ENCODE peak calls at places on chromosomes 4 and X, in seven cellular contexts. R is colonic mucosa, K is psoas muscle, N is hepatocyte, Z is PC-9, W is NB4, V is upper lobe of right lung. C is an unnamed sample.

GRCh38 chr4:158159054-158159717 is 13.6 kb downstream of the GASK1B start:
- DNase-seq in R (no peak), K (no peak), N (peak), Z (no peak), W (no peak), V (no peak), C (no peak)

GRCh38 chr4:40525811-40526598 is 103.7 kb downstream of the RBM47 start:
- DNase-seq in R (no peak), K (no peak), N (peak), Z (peak), W (no peak), V (no peak), C (no peak)

GRCh38 chrX:67961516-67961915 is 417.7 kb downstream of the AR start:
- DNase-seq in R (no peak), K (no peak), N (no peak), Z (no peak), W (no peak), V (no peak), C (no peak)

GRCh38 chr4:152392079-152392478 is 143.8 kb downstream of the FBXW7 start:
- DNase-seq in R (no peak), K (no peak), N (peak), Z (no peak), W (no peak), V (no peak), C (no peak)

GRCh38 chr4:75844151-75844662 is 58.0 kb downstream of the PPEF2 start:
- DNase-seq in R (no peak), K (no peak), N (peak), Z (peak), W (no peak), V (no peak), C (no peak)

GRCh38 chr4:82799006-82799881 is 648 bp upstream of the SCD5 start:
- DNase-seq in R (no peak), K (no peak), N (no peak), Z (no peak), W (no peak), V (no peak), C (no peak)

GRCh38 chr4:41044165-41044564 is 170.2 kb downstream of the APBB2 start:
- DNase-seq in R (no peak), K (no peak), N (no peak), Z (no peak), W (no peak), V (no peak), C (no peak)

GRCh38 chrX:118271770-118272169 is 74.1 kb upstream of the WDR44 start:
- DNase-seq in R (no peak), K (no peak), N (no peak), Z (no peak), W (no peak), V (no peak), C (no peak)

GRCh38 chr4:40699648-40700047 is 50.1 kb upstream of the NSUN7 start:
- DNase-seq in R (no peak), K (no peak), N (no peak), Z (peak), W (no peak), V (no peak), C (no peak)

GRCh38 chrX:107715331-107716044 is 60.1 kb downstream of the TSC22D3 start:
- DNase-seq in R (no peak), K (peak), N (no peak), Z (no peak), W (peak), V (no peak), C (no peak)

GRCh38 chr4:73707918-73708577 is 32.3 kb upstream of the CXCL8 start:
- DNase-seq in R (peak), K (no peak), N (peak), Z (peak), W (peak), V (peak), C (no peak)

GRCh38 chr4:56742080-56742871 is 61.2 kb upstream of the HOPX start:
- DNase-seq in R (no peak), K (no peak), N (no peak), Z (peak), W (no peak), V (no peak), C (no peak)

GRCh38 chr4:158754385-158755180 is 14.2 kb upstream of the FNIP2 start:
- DNase-seq in R (no peak), K (no peak), N (no peak), Z (no peak), W (no peak), V (no peak), C (no peak)

GRCh38 chr4:112276113-112276512 is 9.6 kb downstream of the TIFA start:
- DNase-seq in R (no peak), K (no peak), N (no peak), Z (no peak), W (no peak), V (no peak), C (no peak)

GRCh38 chrX:40172169-40172979 is 74.6 kb upstream of the BCOR start:
- DNase-seq in R (peak), K (peak), N (peak), Z (no peak), W (peak), V (peak), C (no peak)

GRCh38 chr4:54660145-54660535 is 2.4 kb downstream of the KIT start:
- DNase-seq in R (no peak), K (no peak), N (no peak), Z (no peak), W (no peak), V (no peak), C (no peak)
- H3K4me3 ChIP-seq in R (no peak), K (no peak), N (no peak), Z (no peak), W (no peak), V (peak), C (no peak)

DNA sequence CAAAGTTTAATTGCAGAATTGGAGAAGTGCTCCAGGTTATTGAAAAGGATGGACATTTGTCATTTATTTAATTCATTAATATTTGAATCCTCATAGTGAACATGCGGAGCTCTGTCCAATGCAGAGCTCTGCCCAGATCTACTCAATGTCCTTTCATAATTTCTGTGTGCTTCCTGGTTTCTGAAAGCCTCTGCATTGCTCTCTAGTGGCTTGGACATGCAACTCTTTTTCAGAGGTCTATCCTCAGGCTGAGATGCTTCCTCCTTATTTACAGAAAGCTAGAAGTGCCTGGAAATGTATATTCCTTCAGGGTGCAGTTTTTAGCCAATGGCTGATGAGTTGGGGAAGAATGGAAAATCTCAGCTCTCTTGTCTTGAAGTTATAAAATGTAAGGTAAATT is 786.1 kb upstream of the AADAT start:
- DNase-seq in R (no peak), K (no peak), N (peak), Z (no peak), W (peak), V (no peak), C (no peak)
- TF ChIP-seq CTCF in R (no peak), K (no peak), N (peak), Z (no peak), W (peak), V (no peak), C (no peak)

GRCh38 chrX:140503230-140503585 is 1.7 kb downstream of the SOX3 start:
- DNase-seq in R (no peak), K (no peak), N (no peak), Z (no peak), W (no peak), V (no peak), C (no peak)

GRCh38 chrX:140502491-140503229 is 2.2 kb downstream of the SOX3 start:
- DNase-seq in R (no peak), K (no peak), N (no peak), Z (no peak), W (no peak), V (no peak), C (no peak)

GRCh38 chrX:140501940-140502468 is 2.9 kb downstream of the SOX3 start:
- DNase-seq in R (no peak), K (no peak), N (no peak), Z (no peak), W (no peak), V (no peak), C (no peak)

GRCh38 chrX:140504371-140505324 is at the start of gene SOX3:
- DNase-seq in R (no peak), K (no peak), N (no peak), Z (no peak), W (no peak), V (no peak), C (no peak)

GRCh38 chrX:140503714-140504351 is 1.0 kb downstream of the SOX3 start:
- DNase-seq in R (no peak), K (no peak), N (peak), Z (no peak), W (no peak), V (no peak), C (no peak)
- H3K4me3 ChIP-seq in R (no peak), K (peak), N (no peak), Z (no peak), W (no peak), V (no peak), C (no peak)

DNA sequence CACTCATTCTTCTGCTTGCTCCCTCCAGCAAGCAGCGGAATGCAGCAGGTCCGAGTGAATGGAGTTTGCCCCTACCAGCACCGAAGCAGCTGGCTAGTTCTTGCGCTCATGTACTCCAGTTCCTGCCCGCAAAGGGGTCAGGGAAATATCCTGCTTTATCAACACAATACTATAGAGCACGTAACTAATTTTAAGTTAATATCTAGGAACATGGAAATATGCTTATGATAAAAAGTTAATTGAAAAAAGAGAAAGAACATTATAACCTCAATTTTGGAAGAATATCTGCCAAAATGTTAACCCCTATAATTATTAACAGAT is 195.6 kb downstream of the SNCA start:
- DNase-seq in R (no peak), K (no peak), N (no peak), Z (no peak), W (no peak), V (no peak), C (no peak)
- TF ChIP-seq CTCF in R (no peak), K (no peak), N (no peak), Z (no peak), W (no peak), V (no peak), C (no peak)

GRCh38 chr4:173289351-173289725 is 44.8 kb downstream of the HMGB2 start:
- DNase-seq in R (no peak), K (no peak), N (peak), Z (no peak), W (peak), V (no peak), C (no peak)
- H3K4me3 ChIP-seq in R (no peak), K (no peak), N (peak), Z (no peak), W (peak), V (peak), C (no peak)

C was measured in GM12864.